ENCODE peak calls at places on chromosomes 12 and 14, in nine cellular contexts. V is uterus; B is astrocyte; U is effector memory CD4-positive, alpha-beta T cell; T is aorta; E is upper lobe of right lung; A is psoas muscle; X is HCT116; D is trophoblast cell. J is an unnamed sample.

GRCh38 chr12:93184664-93185368 is 192.9 kb upstream of the NUDT4 start:
- DNase-seq in E (no peak), A (no peak), X (no peak), U (no peak), D (no peak), V (no peak), B (no peak), T (no peak), J (no peak)

GRCh38 chr14:37816135-37816534 is 220.7 kb downstream of the TTC6 start:
- DNase-seq in B (no peak), A (no peak), T (no peak), U (no peak), E (no peak), V (no peak), D (no peak), X (no peak), J (no peak)

GRCh38 chr14:104899781-104900180 is 24.9 kb upstream of the PLD4 start:
- DNase-seq in B (no peak), D (no peak), A (no peak), X (no peak), V (no peak), E (no peak), U (no peak), T (no peak), J (no peak)

GRCh38 chr12:67269632-67270578 is 747 bp downstream of the CAND1 start:
- DNase-seq in D (peak), A (peak), U (peak), T (peak), X (no peak), B (peak), V (peak), E (peak), J (no peak)

GRCh38 chr12:20463920-20464524 is 95.7 kb downstream of the PDE3A start:
- DNase-seq in B (no peak), A (no peak), X (no peak), V (no peak), U (no peak), T (no peak), D (no peak), E (no peak), J (no peak)

GRCh38 chr12:9617124-9617523 is 9.4 kb upstream of the KLRB1 start:
- DNase-seq in T (no peak), A (no peak), E (no peak), D (no peak), U (no peak), X (no peak), B (no peak), V (no peak), J (no peak)

GRCh38 chr12:64452559-64453329 is 824 bp downstream of the TBK1 start:
- DNase-seq in T (no peak), X (peak), A (no peak), D (peak), V (no peak), U (no peak), B (peak), E (no peak), J (peak)

GRCh38 chr14:44778562-44778961 is 183.2 kb downstream of the KLHL28 start:
- DNase-seq in U (no peak), V (no peak), D (peak), E (no peak), A (no peak), T (no peak), X (no peak), B (peak), J (peak)

GRCh38 chr14:104005489-104005888 is 63.2 kb upstream of the RD3L start:
- DNase-seq in X (no peak), V (no peak), E (no peak), T (no peak), D (no peak), A (no peak), B (no peak), U (no peak), J (no peak)

GRCh38 chr12:9323144-9323681 is 115.0 kb upstream of the PZP start:
- DNase-seq in U (no peak), X (no peak), B (no peak), E (no peak), V (no peak), D (no peak), A (no peak), T (no peak), J (no peak)

GRCh38 chr14:75121559-75121958 is 5.3 kb downstream of the NEK9 start:
- DNase-seq in X (no peak), A (no peak), D (no peak), U (no peak), E (no peak), B (no peak), T (no peak), V (no peak), J (no peak)

GRCh38 chr12:31288381-31288780 is 37.6 kb downstream of the SINHCAF start:
- DNase-seq in B (no peak), T (no peak), X (no peak), U (no peak), E (no peak), D (no peak), A (no peak), V (no peak), J (no peak)

GRCh38 chr12:130968611-130969010 is 14.9 kb downstream of the ADGRD1 start:
- DNase-seq in E (no peak), V (peak), A (no peak), D (no peak), X (no peak), B (no peak), U (no peak), T (no peak), J (no peak)

GRCh38 chr14:60064491-60065072 is 27.1 kb upstream of the PCNX4 start:
- DNase-seq in T (no peak), X (peak), A (no peak), V (no peak), D (no peak), U (no peak), E (no peak), B (peak), J (peak)

GRCh38 chr14:69260246-69260978 is 454 bp downstream of the GALNT16 start:
- DNase-seq in E (no peak), T (peak), A (peak), D (no peak), V (no peak), B (peak), X (no peak), U (no peak), J (no peak)

GRCh38 chr14:100775831-100776591 is 49.3 kb downstream of the DLK1 start:
- DNase-seq in U (no peak), T (no peak), V (peak), B (no peak), A (no peak), D (no peak), E (no peak), X (no peak), J (no peak)

GRCh38 chr14:21884995-21885394 is 211.4 kb upstream of the OR4E1 start:
- DNase-seq in X (no peak), T (no peak), B (no peak), A (no peak), E (no peak), V (no peak), U (no peak), D (no peak), J (no peak)

GRCh38 chr12:93968518-93968917 is 179.9 kb upstream of the PLXNC1 start:
- DNase-seq in D (no peak), B (no peak), V (no peak), T (no peak), U (no peak), A (no peak), E (no peak), X (no peak), J (no peak)

GRCh38 chr12:106004289-106004688 is 134.5 kb downstream of the NUAK1 start:
- DNase-seq in A (no peak), B (no peak), X (no peak), V (no peak), U (no peak), D (no peak), E (no peak), T (no peak), J (no peak)

GRCh38 chr14:38078393-38078792 is 129.3 kb upstream of the SSTR1 start:
- DNase-seq in E (no peak), A (no peak), V (no peak), X (no peak), B (no peak), D (no peak), T (no peak), U (no peak), J (no peak)

GRCh38 chr12:13503094-13503835 is 306.7 kb downstream of the EMP1 start:
- DNase-seq in E (no peak), X (no peak), T (no peak), B (peak), V (no peak), A (no peak), D (peak), U (no peak), J (no peak)

GRCh38 chr14:68399971-68400370 is 392.9 kb downstream of the ZFP36L1 start:
- DNase-seq in T (no peak), E (no peak), U (no peak), B (no peak), A (no peak), D (no peak), V (no peak), X (no peak), J (no peak)

GRCh38 chr14:68593806-68594536 is 198.9 kb downstream of the ZFP36L1 start:
- DNase-seq in U (no peak), E (peak), B (peak), D (no peak), V (peak), X (no peak), T (no peak), A (no peak), J (no peak)

GRCh38 chr14:103625361-103626095 is 3.5 kb upstream of the KLC1 start:
- DNase-seq in U (peak), T (no peak), E (no peak), A (no peak), D (no peak), V (no peak), X (no peak), B (no peak), J (no peak)

GRCh38 chr12:47071241-47071852 is 8.1 kb upstream of the PCED1B start:
- DNase-seq in X (no peak), V (no peak), A (no peak), E (no peak), B (no peak), U (no peak), T (no peak), D (peak), J (no peak)

GRCh38 chr12:4997939-4998338 is 45.7 kb upstream of the KCNA5 start:
- DNase-seq in X (no peak), E (no peak), B (peak), U (no peak), D (no peak), A (peak), T (peak), V (peak), J (peak)

GRCh38 chr14:68707496-68707895 is 85.4 kb downstream of the ZFP36L1 start:
- DNase-seq in T (no peak), D (no peak), E (no peak), U (no peak), B (no peak), A (no peak), X (no peak), V (no peak), J (no peak)

GRCh38 chr12:122886851-122887816 is 8.8 kb downstream of the VPS37B start:
- DNase-seq in T (no peak), U (no peak), B (peak), A (no peak), E (no peak), D (peak), X (peak), V (no peak), J (no peak)

GRCh38 chr12:75378354-75378753 is 12.5 kb upstream of the GLIPR1L2 start:
- DNase-seq in D (no peak), B (no peak), A (no peak), T (no peak), E (no peak), X (no peak), U (no peak), V (no peak), J (peak)

GRCh38 chr14:28298156-28298555 is 468.4 kb upstream of the FOXG1 start:
- DNase-seq in A (no peak), U (no peak), B (peak), T (no peak), E (no peak), X (no peak), V (no peak), D (no peak), J (no peak)

GRCh38 chr14:66857867-66858266 is 331.4 kb upstream of the GARIN2 start:
- DNase-seq in V (no peak), A (no peak), X (no peak), B (no peak), E (no peak), U (no peak), D (no peak), T (no peak), J (no peak)

GRCh38 chr14:104878582-104878981 is 13.5 kb downstream of the CEP170B start:
- DNase-seq in A (peak), U (no peak), D (peak), V (no peak), B (no peak), T (no peak), X (no peak), E (no peak), J (no peak)

DNA sequence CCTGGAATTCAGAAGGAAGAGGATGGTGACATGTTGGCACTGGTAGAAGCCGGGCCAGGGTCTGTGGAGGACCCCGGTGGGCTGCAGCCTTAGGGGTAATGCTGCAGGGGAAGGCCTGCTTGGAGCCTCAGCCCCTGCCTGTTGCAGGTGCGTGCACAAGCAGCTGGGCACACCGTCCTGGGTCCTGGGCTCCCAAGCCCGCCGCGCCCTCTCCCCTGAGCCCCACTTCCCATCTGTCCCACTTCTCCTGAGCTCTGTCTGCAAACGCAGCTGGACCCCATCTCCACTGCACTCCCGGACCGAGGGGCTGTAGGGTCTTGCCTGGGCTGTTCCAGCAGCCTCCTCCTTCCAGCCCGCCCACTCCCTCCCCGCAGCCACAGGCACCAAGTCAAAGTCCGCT is 116.8 kb downstream of the GLT1D1 start:
- DNase-seq in A (no peak), U (no peak), T (no peak), X (no peak), V (no peak), B (no peak), E (peak), D (no peak), J (no peak)
- H3K4me3 ChIP-seq in A (no peak), U (no peak), T (no peak), X (no peak), V (no peak), B (no peak), E (no peak), D (no peak), J (no peak)

GRCh38 chr12:49027846-49028245 is 9.3 kb upstream of the PRKAG1 start:
- DNase-seq in A (no peak), E (no peak), V (no peak), U (no peak), T (no peak), D (no peak), B (no peak), X (no peak), J (no peak)
- H3K27ac ChIP-seq in A (no peak), E (no peak), V (no peak), U (no peak), T (no peak), D (no peak), B (no peak), X (no peak), J (no peak)

GRCh38 chr12:125387206-125387605 is 322.0 kb downstream of the AACS start:
- DNase-seq in E (no peak), D (no peak), B (no peak), T (no peak), U (no peak), A (no peak), V (no peak), X (no peak), J (no peak)
- H3K4me3 ChIP-seq in E (no peak), D (no peak), B (no peak), T (no peak), U (no peak), A (no peak), V (no peak), X (no peak), J (no peak)

DNA sequence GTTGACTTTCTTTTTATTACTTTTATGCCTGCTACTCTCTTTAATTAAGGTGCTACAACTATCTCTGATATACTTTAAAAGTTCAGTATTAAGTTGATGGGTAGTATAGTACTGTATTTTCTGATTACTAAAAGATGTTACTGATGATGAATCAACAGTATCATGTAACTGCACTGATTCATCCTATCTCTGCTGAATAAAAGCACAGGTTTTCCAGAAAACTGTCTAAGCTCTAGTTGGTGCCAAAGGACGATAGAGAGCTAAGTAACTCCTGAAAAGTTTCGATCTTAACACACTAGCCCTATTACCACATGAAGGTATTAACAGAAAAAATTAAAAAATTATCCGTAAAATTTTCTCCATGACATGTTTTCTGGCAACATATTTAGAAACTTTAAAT is 2.1 kb downstream of the SCAF11 start:
- DNase-seq in T (no peak), U (no peak), B (peak), D (no peak), E (no peak), X (no peak), V (no peak), A (no peak), J (no peak)
- H3K27ac ChIP-seq in T (no peak), U (no peak), B (no peak), D (no peak), E (no peak), X (no peak), V (no peak), A (peak), J (no peak)

GRCh38 chr14:95097385-95097784 is 59.9 kb downstream of the DICER1 start:
- DNase-seq in X (no peak), V (no peak), D (no peak), B (peak), T (no peak), E (no peak), A (no peak), U (no peak), J (no peak)

GRCh38 chr14:95092723-95093122 is 64.6 kb downstream of the DICER1 start:
- DNase-seq in E (no peak), X (no peak), D (no peak), B (no peak), V (no peak), U (no peak), T (no peak), A (no peak), J (no peak)

GRCh38 chr14:95095991-95096390 is 61.3 kb downstream of the DICER1 start:
- DNase-seq in A (no peak), E (no peak), X (no peak), V (no peak), T (no peak), U (no peak), D (no peak), B (no peak), J (no peak)

GRCh38 chr14:95098984-95099599 is 58.2 kb downstream of the DICER1 start:
- DNase-seq in T (no peak), D (peak), A (peak), B (peak), U (peak), X (peak), V (peak), E (no peak), J (peak)

DNA sequence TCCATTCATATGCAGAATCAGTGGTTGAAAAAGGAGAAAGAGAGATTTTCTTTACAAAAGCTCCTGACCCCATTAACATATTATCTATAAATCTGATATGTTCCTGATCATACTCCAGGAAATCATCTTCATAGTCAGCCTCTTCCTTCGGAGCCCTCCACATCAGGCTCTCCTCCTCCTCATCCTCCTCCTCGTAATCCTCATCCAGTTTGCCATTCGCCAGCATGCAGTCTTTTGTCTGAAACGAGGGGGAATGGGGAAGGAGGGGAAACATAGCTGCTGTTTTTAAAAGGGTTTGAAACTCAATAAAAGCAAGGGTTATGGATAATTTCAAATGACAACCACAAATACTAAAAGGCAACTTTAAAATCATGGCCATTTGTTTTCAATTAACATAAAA is 60.9 kb downstream of the DICER1 start:
- DNase-seq in U (no peak), T (no peak), X (no peak), D (no peak), E (no peak), A (no peak), V (no peak), B (no peak), J (no peak)
- H3K4me3 ChIP-seq in U (no peak), T (no peak), X (no peak), D (no peak), E (no peak), A (no peak), V (no peak), B (no peak), J (no peak)

J was measured in AG04450.